ENCODE peak calls at places on chromosomes 11 and 22, in nine cellular contexts. One of them, this sample, is unnamed. For H3K4me1, the result is how much of the 10 kb centered on the place peaks cover.

GRCh38 chr11:116696381-116696941 is 76.3 kb downstream of the BUD13 start:
- DNase-seq in cardiac muscle cell: no peak
- DNase-seq in mucosa of descending colon: no peak
- DNase-seq in kidney: no peak
- DNase-seq in right lobe of liver: peak
- DNase-seq in H1: peak
- DNase-seq in A549: no peak
- DNase-seq in Peyer's patch: no peak
- DNase-seq in CD8-positive, alpha-beta T cell: no peak
- DNase-seq in this sample: no peak

GRCh38 chr11:12110714-12111481 is 508 bp downstream of the MICAL2 start:
- DNase-seq in mucosa of descending colon: peak
- DNase-seq in kidney: peak
- DNase-seq in A549: no peak
- DNase-seq in CD8-positive, alpha-beta T cell: peak
- DNase-seq in Peyer's patch: no peak
- DNase-seq in right lobe of liver: peak
- DNase-seq in H1: peak
- DNase-seq in cardiac muscle cell: peak
- DNase-seq in this sample: peak

GRCh38 chr11:20388096-20389055 is 860 bp downstream of the PRMT3 start:
- DNase-seq in mucosa of descending colon: no peak
- DNase-seq in H1: no peak
- DNase-seq in kidney: no peak
- DNase-seq in CD8-positive, alpha-beta T cell: no peak
- DNase-seq in cardiac muscle cell: peak
- DNase-seq in A549: no peak
- DNase-seq in Peyer's patch: no peak
- DNase-seq in right lobe of liver: no peak
- DNase-seq in this sample: no peak

GRCh38 chr11:8100605-8101004 is 19.6 kb downstream of the TUB start:
- DNase-seq in cardiac muscle cell: no peak
- DNase-seq in right lobe of liver: peak
- DNase-seq in Peyer's patch: no peak
- DNase-seq in mucosa of descending colon: no peak
- DNase-seq in kidney: no peak
- DNase-seq in CD8-positive, alpha-beta T cell: no peak
- DNase-seq in A549: no peak
- DNase-seq in H1: no peak
- DNase-seq in this sample: no peak

GRCh38 chr11:77299528-77299993 is 1.9 kb downstream of the GDPD4 start:
- DNase-seq in right lobe of liver: no peak
- DNase-seq in CD8-positive, alpha-beta T cell: no peak
- DNase-seq in Peyer's patch: no peak
- DNase-seq in cardiac muscle cell: no peak
- DNase-seq in A549: peak
- DNase-seq in H1: no peak
- DNase-seq in mucosa of descending colon: no peak
- DNase-seq in kidney: no peak
- DNase-seq in this sample: peak

GRCh38 chr11:91932151-91932821 is 292.3 kb upstream of the FAT3 start:
- DNase-seq in CD8-positive, alpha-beta T cell: no peak
- DNase-seq in mucosa of descending colon: no peak
- DNase-seq in right lobe of liver: no peak
- DNase-seq in A549: no peak
- DNase-seq in kidney: peak
- DNase-seq in H1: no peak
- DNase-seq in cardiac muscle cell: no peak
- DNase-seq in Peyer's patch: no peak
- DNase-seq in this sample: no peak

GRCh38 chr11:57491371-57492061 is 24.0 kb downstream of the SLC43A1 start:
- DNase-seq in mucosa of descending colon: peak
- DNase-seq in kidney: no peak
- DNase-seq in cardiac muscle cell: peak
- DNase-seq in H1: peak
- DNase-seq in CD8-positive, alpha-beta T cell: peak
- DNase-seq in Peyer's patch: no peak
- DNase-seq in right lobe of liver: no peak
- DNase-seq in A549: peak
- DNase-seq in this sample: peak

GRCh38 chr11:56624661-56625110 is 10.0 kb upstream of the OR5M1 start:
- DNase-seq in kidney: no peak
- DNase-seq in mucosa of descending colon: no peak
- DNase-seq in CD8-positive, alpha-beta T cell: no peak
- DNase-seq in H1: no peak
- DNase-seq in Peyer's patch: no peak
- DNase-seq in A549: peak
- DNase-seq in right lobe of liver: no peak
- DNase-seq in cardiac muscle cell: peak
- DNase-seq in this sample: no peak

GRCh38 chr11:33151411-33151810 is 9.9 kb downstream of the CSTF3 start:
- DNase-seq in right lobe of liver: no peak
- DNase-seq in Peyer's patch: no peak
- DNase-seq in kidney: no peak
- DNase-seq in mucosa of descending colon: no peak
- DNase-seq in CD8-positive, alpha-beta T cell: no peak
- DNase-seq in cardiac muscle cell: no peak
- DNase-seq in H1: no peak
- DNase-seq in A549: no peak
- DNase-seq in this sample: no peak

GRCh38 chr22:29121124-29121523 is 48.3 kb downstream of the KREMEN1 start:
- DNase-seq in mucosa of descending colon: no peak
- DNase-seq in A549: no peak
- DNase-seq in cardiac muscle cell: no peak
- DNase-seq in Peyer's patch: no peak
- DNase-seq in right lobe of liver: no peak
- DNase-seq in CD8-positive, alpha-beta T cell: no peak
- DNase-seq in H1: no peak
- DNase-seq in kidney: no peak
- DNase-seq in this sample: no peak

GRCh38 chr11:117172678-117173421 is 5.7 kb upstream of the SIDT2 start:
- DNase-seq in right lobe of liver: no peak
- DNase-seq in Peyer's patch: no peak
- DNase-seq in CD8-positive, alpha-beta T cell: no peak
- DNase-seq in mucosa of descending colon: no peak
- DNase-seq in A549: no peak
- DNase-seq in kidney: no peak
- DNase-seq in cardiac muscle cell: no peak
- DNase-seq in H1: no peak
- DNase-seq in this sample: no peak

GRCh38 chr11:100808904-100809491 is 121.9 kb downstream of the ARHGAP42 start:
- DNase-seq in right lobe of liver: no peak
- DNase-seq in mucosa of descending colon: no peak
- DNase-seq in A549: peak
- DNase-seq in cardiac muscle cell: no peak
- DNase-seq in Peyer's patch: no peak
- DNase-seq in CD8-positive, alpha-beta T cell: no peak
- DNase-seq in H1: no peak
- DNase-seq in kidney: no peak
- DNase-seq in this sample: no peak

GRCh38 chr11:12862761-12863469 is 146.2 kb upstream of the RASSF10 start:
- DNase-seq in right lobe of liver: peak
- DNase-seq in A549: peak
- DNase-seq in cardiac muscle cell: peak
- DNase-seq in H1: peak
- DNase-seq in mucosa of descending colon: peak
- DNase-seq in kidney: peak
- DNase-seq in Peyer's patch: no peak
- DNase-seq in CD8-positive, alpha-beta T cell: no peak
- DNase-seq in this sample: peak

GRCh38 chr11:62778441-62778840 is 7.2 kb downstream of the TAF6L start:
- DNase-seq in cardiac muscle cell: no peak
- DNase-seq in right lobe of liver: no peak
- DNase-seq in A549: no peak
- DNase-seq in CD8-positive, alpha-beta T cell: no peak
- DNase-seq in H1: no peak
- DNase-seq in Peyer's patch: no peak
- DNase-seq in kidney: peak
- DNase-seq in mucosa of descending colon: no peak
- DNase-seq in this sample: no peak

GRCh38 chr11:76919887-76920746 is 59.4 kb downstream of the ACER3 start:
- DNase-seq in CD8-positive, alpha-beta T cell: peak
- DNase-seq in Peyer's patch: peak
- DNase-seq in H1: peak
- DNase-seq in cardiac muscle cell: peak
- DNase-seq in right lobe of liver: peak
- DNase-seq in mucosa of descending colon: peak
- DNase-seq in A549: peak
- DNase-seq in kidney: peak
- DNase-seq in this sample: peak

GRCh38 chr11:14972581-14973490 is 685 bp upstream of the CALCA start:
- DNase-seq in Peyer's patch: no peak
- DNase-seq in right lobe of liver: no peak
- DNase-seq in kidney: no peak
- DNase-seq in H1: no peak
- DNase-seq in CD8-positive, alpha-beta T cell: no peak
- DNase-seq in cardiac muscle cell: no peak
- DNase-seq in mucosa of descending colon: no peak
- DNase-seq in A549: no peak
- DNase-seq in this sample: no peak

GRCh38 chr11:73510877-73511276 is 87.0 kb downstream of the FAM168A start:
- DNase-seq in Peyer's patch: no peak
- DNase-seq in mucosa of descending colon: no peak
- DNase-seq in right lobe of liver: no peak
- DNase-seq in A549: no peak
- DNase-seq in CD8-positive, alpha-beta T cell: no peak
- DNase-seq in cardiac muscle cell: no peak
- DNase-seq in H1: no peak
- DNase-seq in kidney: no peak
- DNase-seq in this sample: no peak

GRCh38 chr11:78417175-78417887 is at the start of gene GAB2:
- DNase-seq in A549: no peak
- DNase-seq in mucosa of descending colon: peak
- DNase-seq in right lobe of liver: peak
- DNase-seq in H1: peak
- DNase-seq in kidney: peak
- DNase-seq in Peyer's patch: no peak
- DNase-seq in CD8-positive, alpha-beta T cell: peak
- DNase-seq in cardiac muscle cell: no peak
- DNase-seq in this sample: peak

GRCh38 chr22:24772493-24773220 is 1.9 kb downstream of the PIWIL3 start:
- DNase-seq in cardiac muscle cell: peak
- DNase-seq in mucosa of descending colon: no peak
- DNase-seq in kidney: no peak
- DNase-seq in H1: peak
- DNase-seq in CD8-positive, alpha-beta T cell: no peak
- DNase-seq in A549: peak
- DNase-seq in Peyer's patch: no peak
- DNase-seq in right lobe of liver: no peak
- DNase-seq in this sample: no peak
- TF ChIP-seq CTCF in cardiac muscle cell: peak
- TF ChIP-seq CTCF in mucosa of descending colon: no peak
- TF ChIP-seq CTCF in kidney: peak
- TF ChIP-seq CTCF in H1: peak
- TF ChIP-seq CTCF in CD8-positive, alpha-beta T cell: no peak
- TF ChIP-seq CTCF in A549: peak
- TF ChIP-seq CTCF in Peyer's patch: peak
- TF ChIP-seq CTCF in right lobe of liver: peak
- TF ChIP-seq CTCF in this sample: no peak

GRCh38 chr22:47233316-47234243 is 471.1 kb downstream of the TBC1D22A start:
- DNase-seq in right lobe of liver: no peak
- DNase-seq in H1: no peak
- DNase-seq in mucosa of descending colon: no peak
- DNase-seq in CD8-positive, alpha-beta T cell: no peak
- DNase-seq in kidney: no peak
- DNase-seq in A549: no peak
- DNase-seq in cardiac muscle cell: no peak
- DNase-seq in Peyer's patch: peak
- DNase-seq in this sample: no peak

GRCh38 chr22:47228767-47229166 is 466.3 kb downstream of the TBC1D22A start:
- DNase-seq in H1: no peak
- DNase-seq in Peyer's patch: no peak
- DNase-seq in A549: no peak
- DNase-seq in mucosa of descending colon: no peak
- DNase-seq in right lobe of liver: no peak
- DNase-seq in CD8-positive, alpha-beta T cell: no peak
- DNase-seq in cardiac muscle cell: no peak
- DNase-seq in kidney: no peak
- DNase-seq in this sample: no peak

GRCh38 chr22:47232197-47232596 is 469.7 kb downstream of the TBC1D22A start:
- DNase-seq in kidney: no peak
- DNase-seq in Peyer's patch: peak
- DNase-seq in H1: no peak
- DNase-seq in cardiac muscle cell: no peak
- DNase-seq in A549: no peak
- DNase-seq in mucosa of descending colon: no peak
- DNase-seq in right lobe of liver: no peak
- DNase-seq in CD8-positive, alpha-beta T cell: no peak
- DNase-seq in this sample: no peak

GRCh38 chr22:47232753-47233152 is 470.3 kb downstream of the TBC1D22A start:
- DNase-seq in CD8-positive, alpha-beta T cell: no peak
- DNase-seq in kidney: no peak
- DNase-seq in H1: no peak
- DNase-seq in cardiac muscle cell: no peak
- DNase-seq in A549: no peak
- DNase-seq in right lobe of liver: no peak
- DNase-seq in Peyer's patch: peak
- DNase-seq in mucosa of descending colon: no peak
- DNase-seq in this sample: no peak

GRCh38 chr22:47231759-47232158 is 469.3 kb downstream of the TBC1D22A start:
- DNase-seq in Peyer's patch: no peak
- DNase-seq in A549: no peak
- DNase-seq in cardiac muscle cell: no peak
- DNase-seq in kidney: no peak
- DNase-seq in CD8-positive, alpha-beta T cell: no peak
- DNase-seq in H1: no peak
- DNase-seq in right lobe of liver: no peak
- DNase-seq in mucosa of descending colon: no peak
- DNase-seq in this sample: no peak
- H3K4me1 ChIP-seq in Peyer's patch: under half
- H3K4me1 ChIP-seq in A549: under half
- H3K4me1 ChIP-seq in cardiac muscle cell: under half
- H3K4me1 ChIP-seq in kidney: under half
- H3K4me1 ChIP-seq in CD8-positive, alpha-beta T cell: under half
- H3K4me1 ChIP-seq in H1: under half
- H3K4me1 ChIP-seq in right lobe of liver: under half
- H3K4me1 ChIP-seq in mucosa of descending colon: under half
- H3K4me1 ChIP-seq in this sample: under half

DNA sequence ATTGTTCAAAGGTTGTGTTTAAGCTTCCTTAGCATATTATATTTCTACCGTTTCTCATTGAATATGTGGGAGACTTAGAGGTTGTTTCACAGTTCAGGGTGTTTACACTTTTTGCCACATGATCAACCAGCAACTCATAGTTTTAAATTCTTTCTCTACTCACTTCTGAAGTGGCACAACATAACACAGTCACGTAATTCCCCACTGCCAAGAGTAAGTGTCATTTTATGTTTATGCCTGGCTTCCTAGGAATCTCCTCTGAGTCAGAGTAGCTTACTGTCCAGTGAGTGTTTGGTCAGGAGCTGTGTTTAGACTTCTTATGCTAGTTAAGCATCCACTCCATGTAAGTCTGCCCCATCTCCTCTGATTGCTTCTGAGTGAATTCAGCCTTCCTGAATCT is 520.8 kb upstream of the KIRREL3 start:
- DNase-seq in H1: no peak
- DNase-seq in A549: no peak
- DNase-seq in right lobe of liver: no peak
- DNase-seq in Peyer's patch: no peak
- DNase-seq in mucosa of descending colon: no peak
- DNase-seq in kidney: no peak
- DNase-seq in cardiac muscle cell: no peak
- DNase-seq in CD8-positive, alpha-beta T cell: no peak
- DNase-seq in this sample: no peak
- TF ChIP-seq CTCF in H1: no peak
- TF ChIP-seq CTCF in A549: no peak
- TF ChIP-seq CTCF in right lobe of liver: no peak
- TF ChIP-seq CTCF in Peyer's patch: no peak
- TF ChIP-seq CTCF in mucosa of descending colon: no peak
- TF ChIP-seq CTCF in kidney: no peak
- TF ChIP-seq CTCF in cardiac muscle cell: no peak
- TF ChIP-seq CTCF in CD8-positive, alpha-beta T cell: no peak
- TF ChIP-seq CTCF in this sample: no peak

GRCh38 chr11:111835665-111836064 is 35.7 kb downstream of the ALG9 start:
- DNase-seq in A549: no peak
- DNase-seq in mucosa of descending colon: no peak
- DNase-seq in right lobe of liver: no peak
- DNase-seq in CD8-positive, alpha-beta T cell: no peak
- DNase-seq in Peyer's patch: no peak
- DNase-seq in H1: no peak
- DNase-seq in cardiac muscle cell: no peak
- DNase-seq in kidney: no peak
- DNase-seq in this sample: no peak
- H3K4me1 ChIP-seq in A549: under half
- H3K4me1 ChIP-seq in mucosa of descending colon: under half
- H3K4me1 ChIP-seq in right lobe of liver: half or more
- H3K4me1 ChIP-seq in CD8-positive, alpha-beta T cell: under half
- H3K4me1 ChIP-seq in Peyer's patch: under half
- H3K4me1 ChIP-seq in H1: under half
- H3K4me1 ChIP-seq in cardiac muscle cell: under half
- H3K4me1 ChIP-seq in kidney: under half
- H3K4me1 ChIP-seq in this sample: under half

This sample was measured in transverse colon.